ENCODE peak calls at places on chromosome 10, in four cellular contexts. Q is WERI-Rb-1, A is transverse colon, D is GM12865. K is an unnamed sample.

GRCh38 chr10:110010076-110011069 is 2.6 kb downstream of the ADD3 start:
- DNase-seq in Q (no peak), A (no peak), D (peak; percentile 66), K (no peak)

GRCh38 chr10:47023237-47024045 is 112.2 kb downstream of the PTPN20 start:
- DNase-seq in Q (no peak), A (no peak), D (no peak), K (peak; percentile 25)

GRCh38 chr10:67666416-67667043 is 29.5 kb downstream of the CTNNA3 start:
- DNase-seq in Q (no peak), A (no peak), D (peak; percentile 20), K (peak; percentile 44)

GRCh38 chr10:104028823-104029527 is 56.7 kb downstream of the COL17A1 start:
- DNase-seq in Q (no peak), A (no peak), D (no peak), K (peak; percentile 27)

GRCh38 chr10:76984559-76985443 is 652.8 kb downstream of the KCNMA1 start:
- DNase-seq in Q (peak; percentile 80), A (peak; percentile 80), D (peak; percentile 81), K (peak; percentile 86)

GRCh38 chr10:127151981-127152699 is 44.3 kb downstream of the INSYN2A start:
- DNase-seq in Q (no peak), A (no peak), D (no peak), K (no peak)

GRCh38 chr10:110344622-110345021 is 39.9 kb upstream of the SMNDC1 start:
- DNase-seq in Q (no peak), A (no peak), D (no peak), K (no peak)

GRCh38 chr10:5569568-5569967 is 44.8 kb downstream of the CALML3 start:
- DNase-seq in Q (no peak), A (no peak), D (no peak), K (no peak)

GRCh38 chr10:78700413-78700812 is 368.4 kb upstream of the ZMIZ1 start:
- DNase-seq in Q (no peak), A (peak; percentile 22), D (no peak), K (peak; percentile 44)

GRCh38 chr10:14608381-14609001 is 166.2 kb downstream of the FAM107B start:
- DNase-seq in Q (no peak), A (no peak), D (peak; percentile 63), K (no peak)

GRCh38 chr10:9096288-9096687 is 1041.8 kb downstream of the GATA3 start:
- DNase-seq in Q (no peak), A (no peak), D (no peak), K (no peak)

GRCh38 chr10:37474645-37475044 is 349.2 kb downstream of the ANKRD30A start:
- DNase-seq in Q (no peak), A (no peak), D (no peak), K (no peak)

GRCh38 chr10:50360486-50360885 is 109.2 kb upstream of the ASAH2 start:
- DNase-seq in Q (no peak), A (no peak), D (no peak), K (peak; percentile 51)

GRCh38 chr10:104650072-104650471 is 9.0 kb downstream of the SORCS3 start:
- DNase-seq in Q (peak; percentile 15), A (no peak), D (no peak), K (no peak)

GRCh38 chr10:133100706-133101463 is 13.2 kb downstream of the ADGRA1 start:
- DNase-seq in Q (no peak), A (no peak), D (no peak), K (no peak)

GRCh38 chr10:73017955-73018480 is 63.4 kb upstream of the PLA2G12B start:
- DNase-seq in Q (peak; percentile 39), A (no peak), D (no peak), K (peak; percentile 49)

GRCh38 chr10:96306516-96306915 is 2.3 kb downstream of the DNTT start:
- DNase-seq in Q (no peak), A (peak; percentile 41), D (peak; percentile 29), K (no peak)

GRCh38 chr10:44913312-44914079 is 2.4 kb downstream of the TMEM72 start:
- DNase-seq in Q (peak; percentile 35), A (no peak), D (no peak), K (no peak)

GRCh38 chr10:79073784-79074432 is 5.1 kb downstream of the ZMIZ1 start:
- DNase-seq in Q (no peak), A (peak; percentile 84), D (no peak), K (peak; percentile 31)

GRCh38 chr10:7813481-7813880 is 4.8 kb upstream of the TAF3 start:
- DNase-seq in Q (peak; percentile 27), A (no peak), D (no peak), K (no peak)

GRCh38 chr10:34186740-34187139 is 628.4 kb downstream of the PARD3 start:
- DNase-seq in Q (no peak), A (no peak), D (no peak), K (no peak)

GRCh38 chr10:86325158-86325557 is 41.4 kb downstream of the GRID1 start:
- DNase-seq in Q (no peak), A (no peak), D (no peak), K (no peak)

GRCh38 chr10:62584216-62584615 is 210.0 kb downstream of the ZNF365 start:
- DNase-seq in Q (no peak), A (no peak), D (peak; percentile 32), K (peak; percentile 95)

GRCh38 chr10:110083884-110084283 is 76.1 kb downstream of the ADD3 start:
- DNase-seq in Q (no peak), A (no peak), D (no peak), K (peak; percentile 52)

GRCh38 chr10:73248259-73248724 is 1.2 kb upstream of the DNAJC9 start:
- DNase-seq in Q (no peak), A (no peak), D (peak; percentile 12), K (no peak)

GRCh38 chr10:42936580-42936979 is 140.3 kb upstream of the RET start:
- DNase-seq in Q (no peak), A (no peak), D (no peak), K (no peak)

GRCh38 chr10:129840196-129840590 is 123.9 kb downstream of the EBF3 start:
- DNase-seq in Q (no peak), A (no peak), D (no peak), K (no peak)

GRCh38 chr10:14200645-14201534 is 129.8 kb downstream of the FRMD4A start:
- DNase-seq in Q (peak; percentile 28), A (peak; percentile 8), D (peak; percentile 5), K (no peak)

GRCh38 chr10:22605168-22605567 is 109.2 kb downstream of the PIP4K2A start:
- DNase-seq in Q (no peak), A (no peak), D (peak; percentile 64), K (peak; percentile 84)

GRCh38 chr10:97572214-97572989 is at the start of gene ANKRD2:
- DNase-seq in Q (peak; percentile 77), A (peak; percentile 78), D (peak; percentile 84), K (peak; percentile 83)

GRCh38 chr10:132879408-132880147 is 62.8 kb downstream of the CFAP46 start:
- DNase-seq in Q (no peak), A (no peak), D (no peak), K (no peak)

GRCh38 chr10:61992683-61993629 is 91.5 kb downstream of the ARID5B start:
- DNase-seq in Q (no peak), A (peak; percentile 56), D (peak; percentile 80), K (peak; percentile 98)

GRCh38 chr10:97903128-97904025 is 53.7 kb downstream of the GOLGA7B start:
- DNase-seq in Q (peak; percentile 40), A (no peak), D (no peak), K (no peak)

GRCh38 chr10:114336823-114337509 is 67.3 kb downstream of the AFAP1L2 start:
- DNase-seq in Q (no peak), A (no peak), D (no peak), K (no peak)

GRCh38 chr10:121453160-121453559 is 145.1 kb downstream of the FGFR2 start:
- DNase-seq in Q (no peak), A (no peak), D (no peak), K (no peak)
- TF ChIP-seq CTCF in Q (no peak), A (no peak), D (no peak), K (no peak)

GRCh38 chr10:125033146-125033924 is 91.4 kb downstream of the ZRANB1 start:
- DNase-seq in Q (no peak), A (no peak), D (no peak), K (no peak)

GRCh38 chr10:125035588-125036298 is 93.8 kb downstream of the ZRANB1 start:
- DNase-seq in Q (no peak), A (no peak), D (no peak), K (no peak)

GRCh38 chr10:125037145-125037544 is 95.2 kb downstream of the ZRANB1 start:
- DNase-seq in Q (no peak), A (peak; percentile 46), D (no peak), K (peak; percentile 67)

GRCh38 chr10:125034671-125035070 is 92.7 kb downstream of the ZRANB1 start:
- DNase-seq in Q (no peak), A (no peak), D (no peak), K (no peak)

DNA sequence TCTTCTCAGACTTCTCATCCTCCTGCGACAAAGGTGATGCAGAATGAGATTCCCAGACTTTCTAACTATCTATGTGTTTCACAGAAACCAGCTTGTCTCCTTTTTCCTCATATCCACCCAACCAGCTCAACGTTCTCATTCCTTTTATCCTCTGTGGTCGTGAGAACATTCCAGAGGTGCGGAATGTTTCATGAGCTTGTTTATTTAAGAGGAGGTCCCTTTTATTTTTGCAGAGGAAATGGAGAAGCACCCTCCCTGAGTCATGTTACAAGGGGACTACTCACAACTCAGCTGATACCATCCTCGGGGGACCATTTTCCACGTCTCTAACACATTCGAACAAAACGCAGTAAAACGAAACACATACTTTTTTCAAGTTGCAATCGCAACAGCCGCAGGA is 93.2 kb downstream of the ZRANB1 start:
- DNase-seq in Q (no peak), A (no peak), D (no peak), K (peak; percentile 97)
- H3K4me3 ChIP-seq in Q (no peak overlapping the region), A (no peak overlapping the region), D (no peak overlapping the region), K (peak overlapping the region; percentile 45)

GRCh38 chr10:94545277-94546057 is at the start of gene HELLS:
- DNase-seq in Q (peak; percentile 89), A (peak; percentile 84), D (peak; percentile 94), K (peak; percentile 88)
- TF ChIP-seq CTCF in Q (no peak), A (no peak), D (no peak), K (peak; percentile 6)

DNA sequence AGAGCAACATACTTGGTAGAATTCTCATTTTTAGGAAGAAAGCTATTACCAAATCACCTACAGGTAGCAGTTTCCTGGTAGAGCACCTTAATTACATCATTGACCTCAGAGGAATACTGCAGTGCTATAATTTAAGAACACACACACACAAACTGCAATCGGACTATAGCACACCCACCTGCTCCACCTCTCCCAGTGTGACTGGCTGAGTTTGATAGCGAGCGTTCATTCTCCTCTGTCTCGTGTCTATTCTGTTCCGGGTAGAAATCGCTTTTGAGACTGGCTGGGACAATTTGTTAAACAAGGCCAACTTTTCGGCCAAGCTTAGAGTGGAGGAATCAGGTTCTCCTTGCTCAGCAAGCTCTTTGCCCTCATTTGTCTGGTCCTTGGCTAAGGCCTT is 110.5 kb downstream of the SVIL start:
- DNase-seq in Q (no peak), A (peak; percentile 51), D (no peak), K (no peak)
- H3K4me3 ChIP-seq in Q (no peak overlapping the region), A (no peak overlapping the region), D (no peak overlapping the region), K (no peak overlapping the region)

GRCh38 chr10:35642023-35642792 is at the start of gene FZD8:
- DNase-seq in Q (peak; percentile 88), A (peak; percentile 93), D (peak; percentile 88), K (peak; percentile 93)
- TF ChIP-seq CTCF in Q (peak; percentile 23), A (no peak), D (peak; percentile 5), K (peak; percentile 34)

DNA sequence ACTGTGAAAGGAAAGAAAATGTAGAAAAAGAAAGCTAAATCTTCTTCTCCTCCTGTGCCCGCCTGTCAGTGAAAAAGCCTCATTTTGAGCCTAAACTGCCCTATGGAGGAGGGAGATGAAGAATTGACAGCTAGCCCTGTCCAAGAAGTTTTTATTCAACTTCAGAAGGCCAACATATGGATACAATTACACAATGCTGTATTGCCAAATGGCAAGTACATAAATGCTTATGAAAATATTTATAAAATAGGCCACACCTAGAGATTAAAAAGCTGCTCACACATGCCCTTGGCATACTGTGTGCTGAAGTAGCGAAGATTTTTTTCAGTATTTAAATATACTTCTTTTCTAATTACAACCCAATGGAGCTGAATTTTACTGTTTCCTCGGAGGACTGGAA is 65.1 kb upstream of the NEBL start:
- DNase-seq in Q (no peak), A (no peak), D (no peak), K (peak; percentile 22)
- H3K4me3 ChIP-seq in Q (no peak overlapping the region), A (no peak overlapping the region), D (no peak overlapping the region), K (no peak overlapping the region)